ENCODE peak calls at places on chromosomes 6 and 20, in four cellular contexts. One of them, this sample, is unnamed.

GRCh38 chr6:79180082-79180481 is 54.4 kb downstream of the HMGN3 start:
- DNase-seq in NB4: no peak
- DNase-seq in astrocyte of the cerebellum: no peak
- DNase-seq in A549: no peak
- DNase-seq in this sample: no peak

GRCh38 chr20:49400904-49401303 is 81.6 kb downstream of the KCNB1 start:
- DNase-seq in NB4: no peak
- DNase-seq in astrocyte of the cerebellum: peak; percentile 60
- DNase-seq in A549: no peak
- DNase-seq in this sample: no peak

GRCh38 chr6:30397697-30398096 is 52.7 kb downstream of the RPP21 start:
- DNase-seq in astrocyte of the cerebellum: no peak
- DNase-seq in NB4: peak; percentile 45
- DNase-seq in A549: no peak
- DNase-seq in this sample: no peak

GRCh38 chr20:46275091-46275490 is 33.2 kb downstream of the CDH22 start:
- DNase-seq in A549: no peak
- DNase-seq in NB4: no peak
- DNase-seq in astrocyte of the cerebellum: no peak
- DNase-seq in this sample: no peak

GRCh38 chr6:68059894-68060293 is 575.2 kb upstream of the ADGRB3 start:
- DNase-seq in astrocyte of the cerebellum: no peak
- DNase-seq in NB4: no peak
- DNase-seq in A549: no peak
- DNase-seq in this sample: no peak

GRCh38 chr20:1813674-1814635 is 81.3 kb upstream of the SIRPA start:
- DNase-seq in astrocyte of the cerebellum: no peak
- DNase-seq in A549: no peak
- DNase-seq in NB4: no peak
- DNase-seq in this sample: no peak

GRCh38 chr20:1566701-1567100 is 9.2 kb upstream of the SIRPD start:
- DNase-seq in A549: no peak
- DNase-seq in NB4: peak; percentile 0
- DNase-seq in astrocyte of the cerebellum: no peak
- DNase-seq in this sample: no peak

GRCh38 chr6:31368461-31368860 is 11.5 kb upstream of the HLA-B start:
- DNase-seq in astrocyte of the cerebellum: no peak
- DNase-seq in NB4: no peak
- DNase-seq in A549: no peak
- DNase-seq in this sample: no peak

GRCh38 chr6:44630125-44631028 is 242.9 kb downstream of the CDC5L start:
- DNase-seq in NB4: peak; percentile 80
- DNase-seq in astrocyte of the cerebellum: peak; percentile 74
- DNase-seq in A549: peak; percentile 42
- DNase-seq in this sample: no peak

GRCh38 chr20:60132827-60133549 is 174.8 kb downstream of the CDH26 start:
- DNase-seq in NB4: peak; percentile 48
- DNase-seq in astrocyte of the cerebellum: no peak
- DNase-seq in A549: no peak
- DNase-seq in this sample: no peak

DNA sequence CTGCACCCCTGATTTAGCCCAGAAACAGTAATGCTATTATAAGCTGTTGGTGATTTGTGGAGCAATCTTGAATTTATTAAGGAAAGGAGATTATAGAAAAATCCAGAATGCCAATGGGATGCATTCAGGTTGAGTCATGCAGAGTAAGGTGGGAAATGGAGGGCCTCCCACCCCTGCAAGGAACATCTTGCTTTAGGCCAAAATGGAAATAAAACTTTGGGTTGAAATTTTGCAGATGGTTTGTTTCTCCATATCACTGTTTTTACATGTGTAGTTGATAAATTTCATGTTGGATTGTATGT is 152.4 kb downstream of the BCAS1 start:
- DNase-seq in A549: no peak
- DNase-seq in NB4: no peak
- DNase-seq in astrocyte of the cerebellum: no peak
- DNase-seq in this sample: no peak
- H3K4me3 ChIP-seq in A549: no peak overlapping the region
- H3K4me3 ChIP-seq in NB4: no peak overlapping the region
- H3K4me3 ChIP-seq in astrocyte of the cerebellum: no peak overlapping the region
- H3K4me3 ChIP-seq in this sample: no peak overlapping the region

GRCh38 chr6:146177785-146178184 is 148.9 kb downstream of the GRM1 start:
- DNase-seq in NB4: no peak
- DNase-seq in astrocyte of the cerebellum: no peak
- DNase-seq in A549: no peak
- DNase-seq in this sample: no peak
- TF ChIP-seq CTCF in NB4: no peak
- TF ChIP-seq CTCF in astrocyte of the cerebellum: no peak
- TF ChIP-seq CTCF in A549: no peak
- TF ChIP-seq CTCF in this sample: no peak

GRCh38 chr20:54343073-54343472 is 132.3 kb upstream of the DOK5 start:
- DNase-seq in astrocyte of the cerebellum: no peak
- DNase-seq in NB4: no peak
- DNase-seq in A549: no peak
- DNase-seq in this sample: no peak

GRCh38 chr20:54342258-54342782 is 133.1 kb upstream of the DOK5 start:
- DNase-seq in NB4: no peak
- DNase-seq in astrocyte of the cerebellum: no peak
- DNase-seq in A549: no peak
- DNase-seq in this sample: no peak

GRCh38 chr20:54340206-54340605 is 132.3 kb downstream of the PFDN4 start:
- DNase-seq in NB4: no peak
- DNase-seq in astrocyte of the cerebellum: no peak
- DNase-seq in A549: no peak
- DNase-seq in this sample: no peak

GRCh38 chr20:54339093-54339492 is 131.2 kb downstream of the PFDN4 start:
- DNase-seq in A549: no peak
- DNase-seq in astrocyte of the cerebellum: no peak
- DNase-seq in NB4: no peak
- DNase-seq in this sample: no peak

GRCh38 chr20:54340667-54341081 is 132.8 kb downstream of the PFDN4 start:
- DNase-seq in A549: no peak
- DNase-seq in NB4: no peak
- DNase-seq in astrocyte of the cerebellum: peak; percentile 60
- DNase-seq in this sample: no peak
- H3K4me3 ChIP-seq in A549: no peak overlapping the region
- H3K4me3 ChIP-seq in NB4: no peak overlapping the region
- H3K4me3 ChIP-seq in astrocyte of the cerebellum: no peak overlapping the region
- H3K4me3 ChIP-seq in this sample: no peak overlapping the region

DNA sequence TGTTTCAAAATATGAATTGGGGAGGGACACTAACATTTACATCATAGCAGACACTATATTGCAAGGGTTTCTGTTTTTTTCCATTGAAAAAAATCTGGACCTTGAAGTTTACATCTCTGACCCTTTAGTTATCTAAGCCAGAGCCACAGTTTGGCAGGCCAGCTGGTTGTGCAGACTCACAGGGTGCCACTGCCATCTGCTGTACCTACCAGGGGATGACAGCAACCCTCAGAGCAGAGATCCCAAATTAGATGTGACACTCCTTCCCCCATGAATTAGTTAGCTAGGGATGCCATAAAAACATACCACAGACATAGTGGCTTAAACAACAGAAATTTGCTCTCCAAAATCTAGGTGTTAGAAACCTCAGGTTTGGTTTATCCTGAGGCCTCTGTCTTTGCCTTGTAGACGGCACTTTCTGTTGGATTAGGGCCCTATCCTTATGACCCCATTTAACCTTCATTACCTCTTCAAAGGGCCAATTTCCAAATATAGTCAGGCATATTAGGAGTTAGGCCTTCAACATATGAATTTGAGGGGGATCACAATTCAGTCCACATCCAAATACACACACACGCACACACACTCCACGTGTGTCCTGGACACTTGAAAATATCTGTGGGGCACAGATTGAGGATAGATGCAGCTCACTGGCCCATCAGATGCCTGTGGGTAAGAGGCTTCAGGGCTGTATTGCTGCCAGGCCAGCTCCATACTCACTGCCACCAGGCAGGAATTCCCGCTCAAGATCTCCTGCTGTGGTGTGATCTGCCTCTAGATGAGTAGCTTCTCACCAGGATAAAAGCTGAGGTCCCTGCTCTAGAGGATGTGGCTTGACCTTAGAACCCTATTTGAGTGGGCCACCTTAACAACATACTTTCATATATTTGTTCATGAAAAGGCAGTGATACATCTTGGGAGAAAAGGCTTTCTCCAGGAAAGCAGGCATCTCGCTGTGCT is 166.1 kb upstream of the RNF217 start:
- DNase-seq in astrocyte of the cerebellum: peak; percentile 41
- DNase-seq in A549: peak; percentile 4
- DNase-seq in NB4: peak; percentile 25
- DNase-seq in this sample: no peak
- TF ChIP-seq CTCF in astrocyte of the cerebellum: peak; percentile 84
- TF ChIP-seq CTCF in A549: peak; percentile 17
- TF ChIP-seq CTCF in NB4: peak; percentile 48
- TF ChIP-seq CTCF in this sample: peak; percentile 59

GRCh38 chr6:163943647-163944395 is 529.3 kb downstream of the QKI start:
- DNase-seq in NB4: no peak
- DNase-seq in astrocyte of the cerebellum: peak; percentile 46
- DNase-seq in A549: no peak
- DNase-seq in this sample: no peak
- H3K4me3 ChIP-seq in NB4: no peak overlapping the region
- H3K4me3 ChIP-seq in astrocyte of the cerebellum: peak overlapping the region; percentile 19
- H3K4me3 ChIP-seq in A549: no peak overlapping the region
- H3K4me3 ChIP-seq in this sample: no peak overlapping the region

GRCh38 chr6:167766986-167767714 is 59.6 kb upstream of the AFDN start:
- DNase-seq in NB4: no peak
- DNase-seq in astrocyte of the cerebellum: no peak
- DNase-seq in A549: peak; percentile 17
- DNase-seq in this sample: no peak
- TF ChIP-seq CTCF in NB4: no peak
- TF ChIP-seq CTCF in astrocyte of the cerebellum: no peak
- TF ChIP-seq CTCF in A549: no peak
- TF ChIP-seq CTCF in this sample: no peak

GRCh38 chr6:87698618-87699017 is 3.4 kb downstream of the AKIRIN2 start:
- DNase-seq in NB4: peak; percentile 45
- DNase-seq in A549: no peak
- DNase-seq in astrocyte of the cerebellum: no peak
- DNase-seq in this sample: no peak

GRCh38 chr6:87700351-87700728 is 1.7 kb downstream of the AKIRIN2 start:
- DNase-seq in NB4: no peak
- DNase-seq in A549: no peak
- DNase-seq in astrocyte of the cerebellum: no peak
- DNase-seq in this sample: no peak

GRCh38 chr6:87697581-87698552 is 4.2 kb downstream of the AKIRIN2 start:
- DNase-seq in astrocyte of the cerebellum: peak; percentile 77
- DNase-seq in A549: no peak
- DNase-seq in NB4: no peak
- DNase-seq in this sample: no peak

GRCh38 chr6:87700729-87701675 is 1.0 kb downstream of the AKIRIN2 start:
- DNase-seq in A549: peak; percentile 63
- DNase-seq in NB4: peak; percentile 81
- DNase-seq in astrocyte of the cerebellum: no peak
- DNase-seq in this sample: no peak

DNA sequence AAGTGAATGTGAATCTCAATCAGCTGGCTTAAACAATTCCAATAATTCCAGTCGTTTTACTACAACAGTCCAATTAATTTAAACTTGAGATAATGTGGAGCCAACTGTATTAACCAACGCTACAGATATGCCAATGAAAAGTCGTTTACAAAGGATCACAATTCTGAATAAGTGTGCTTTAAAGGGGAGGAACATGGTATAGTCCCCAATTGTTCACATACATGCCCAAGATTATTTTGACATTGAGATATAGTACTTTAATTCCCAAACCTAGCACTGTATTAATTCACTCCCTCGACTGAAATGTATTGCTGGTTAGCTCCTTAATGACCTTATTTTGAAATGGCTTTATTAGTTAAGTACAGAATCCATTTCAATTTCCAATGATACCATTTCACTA is 2.5 kb downstream of the AKIRIN2 start:
- DNase-seq in NB4: no peak
- DNase-seq in astrocyte of the cerebellum: no peak
- DNase-seq in A549: no peak
- DNase-seq in this sample: no peak
- H3K4me3 ChIP-seq in NB4: peak overlapping the region; percentile 93
- H3K4me3 ChIP-seq in astrocyte of the cerebellum: peak overlapping the region; percentile 97
- H3K4me3 ChIP-seq in A549: peak overlapping the region; percentile 80
- H3K4me3 ChIP-seq in this sample: peak overlapping the region; percentile 95

GRCh38 chr6:88013015-88013414 is 34.6 kb upstream of the SPACA1 start:
- DNase-seq in A549: no peak
- DNase-seq in NB4: no peak
- DNase-seq in astrocyte of the cerebellum: no peak
- DNase-seq in this sample: no peak

GRCh38 chr6:88008411-88008810 is 39.2 kb upstream of the SPACA1 start:
- DNase-seq in NB4: no peak
- DNase-seq in A549: no peak
- DNase-seq in astrocyte of the cerebellum: peak; percentile 3
- DNase-seq in this sample: peak; percentile 71

GRCh38 chr6:88008821-88009220 is 38.8 kb upstream of the SPACA1 start:
- DNase-seq in A549: peak; percentile 23
- DNase-seq in astrocyte of the cerebellum: peak; percentile 80
- DNase-seq in NB4: no peak
- DNase-seq in this sample: peak; percentile 84

DNA sequence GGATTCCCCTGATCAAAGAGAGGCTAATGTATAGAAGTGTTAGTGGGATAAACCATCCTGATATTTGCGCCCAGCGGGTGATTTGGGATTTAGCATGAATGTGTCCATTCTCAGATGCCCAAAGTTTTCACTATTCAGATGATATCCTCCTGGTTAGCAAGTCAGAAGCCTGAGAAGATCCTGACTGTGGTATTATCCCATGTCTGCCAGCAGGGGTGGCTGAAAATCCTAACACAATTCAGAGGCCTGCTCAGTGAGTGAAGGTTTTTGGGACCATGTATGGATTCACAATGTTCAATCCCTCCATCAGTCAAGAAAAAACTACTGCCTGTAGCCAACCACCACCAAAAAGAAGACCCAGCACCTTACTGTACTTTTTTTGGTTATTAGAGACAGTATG is 34.1 kb upstream of the SPACA1 start:
- DNase-seq in NB4: no peak
- DNase-seq in astrocyte of the cerebellum: no peak
- DNase-seq in A549: no peak
- DNase-seq in this sample: no peak
- TF ChIP-seq CTCF in NB4: peak; percentile 13
- TF ChIP-seq CTCF in astrocyte of the cerebellum: peak; percentile 25
- TF ChIP-seq CTCF in A549: no peak
- TF ChIP-seq CTCF in this sample: peak; percentile 56

GRCh38 chr20:20102163-20102562 is 49.8 kb downstream of the CFAP61 start:
- DNase-seq in A549: no peak
- DNase-seq in NB4: no peak
- DNase-seq in astrocyte of the cerebellum: no peak
- DNase-seq in this sample: no peak

DNA sequence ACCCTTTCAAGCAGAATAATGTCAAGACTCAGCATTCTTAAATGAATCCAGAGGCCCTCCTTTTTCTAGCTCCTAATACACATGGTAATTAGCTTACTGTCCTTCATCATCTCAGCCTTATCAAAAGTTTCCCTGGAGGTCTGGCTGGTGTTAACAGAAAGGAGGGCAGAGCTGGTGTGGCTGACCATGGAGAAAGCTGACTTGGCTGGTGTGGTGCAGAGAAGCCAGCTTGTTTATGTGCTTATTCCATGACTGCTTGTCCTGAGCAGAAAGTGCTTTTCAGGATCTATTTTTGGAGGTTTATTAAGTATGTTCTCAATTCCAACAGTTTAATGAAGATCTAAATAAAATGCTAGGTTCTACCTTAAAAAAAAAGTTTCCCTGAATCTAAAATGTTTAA is 50.5 kb downstream of the CFAP61 start:
- DNase-seq in astrocyte of the cerebellum: no peak
- DNase-seq in NB4: no peak
- DNase-seq in A549: no peak
- DNase-seq in this sample: no peak
- H3K4me3 ChIP-seq in astrocyte of the cerebellum: no peak overlapping the region
- H3K4me3 ChIP-seq in NB4: no peak overlapping the region
- H3K4me3 ChIP-seq in A549: no peak overlapping the region
- H3K4me3 ChIP-seq in this sample: no peak overlapping the region

This sample was measured in epithelial cell of proximal tubule.